ENCODE peak calls at places on chromosomes 13 and 19, in six cellular contexts. T is uterus, G is thyroid gland, O is aorta, J is tibial artery, Z is cardiac muscle cell. M is an unnamed sample.

GRCh38 chr19:15506074-15506565 is 2.2 kb upstream of the CYP4F22 start:
- DNase-seq in T (no peak), G (no peak), O (no peak), J (no peak), Z (no peak), M (no peak)

GRCh38 chr13:70964124-70964523 is 855.9 kb upstream of the KLHL1 start:
- DNase-seq in T (no peak), G (no peak), O (no peak), J (no peak), Z (no peak), M (no peak)

GRCh38 chr13:52884429-52884828 is 36.0 kb upstream of the PCDH8 start:
- DNase-seq in T (no peak), G (no peak), O (no peak), J (no peak), Z (no peak), M (no peak)

GRCh38 chr19:10009714-10010224 is 535 bp downstream of the COL5A3 start:
- DNase-seq in T (no peak), G (no peak), O (no peak), J (no peak), Z (no peak), M (no peak)

GRCh38 chr13:110442946-110443632 is 118.4 kb downstream of the RAB20 start:
- DNase-seq in T (no peak), G (no peak), O (no peak), J (no peak), Z (no peak), M (no peak)

GRCh38 chr19:19460761-19461265 is 54.5 kb downstream of the TSSK6 start:
- DNase-seq in T (no peak), G (peak; percentile 29), O (peak; percentile 87), J (peak; percentile 78), Z (peak; percentile 57), M (peak; percentile 55)

GRCh38 chr19:3670258-3670795 is 29.9 kb downstream of the PIP5K1C start:
- DNase-seq in T (peak; percentile 96), G (peak; percentile 33), O (peak; percentile 95), J (peak; percentile 92), Z (no peak), M (peak; percentile 76)

GRCh38 chr19:7488736-7489353 is at the start of gene PEX11G:
- DNase-seq in T (peak; percentile 87), G (peak; percentile 89), O (peak; percentile 98), J (peak; percentile 83), Z (peak; percentile 93), M (peak; percentile 91)

GRCh38 chr13:66461021-66461420 is 769.1 kb downstream of the PCDH9 start:
- DNase-seq in T (no peak), G (no peak), O (no peak), J (no peak), Z (no peak), M (no peak)

GRCh38 chr13:110134801-110135200 is 172.2 kb downstream of the COL4A1 start:
- DNase-seq in T (no peak), G (no peak), O (no peak), J (no peak), Z (peak; percentile 54), M (no peak)

GRCh38 chr19:38004505-38005223 is 97.7 kb downstream of the SIPA1L3 start:
- DNase-seq in T (peak; percentile 89), G (peak; percentile 63), O (peak; percentile 87), J (peak; percentile 92), Z (peak; percentile 84), M (peak; percentile 81)

GRCh38 chr13:46844431-46844830 is 47.5 kb upstream of the ESD start:
- DNase-seq in T (no peak), G (no peak), O (no peak), J (no peak), Z (no peak), M (no peak)

GRCh38 chr19:51708811-51709210 is 15.0 kb downstream of the HAS1 start:
- DNase-seq in T (no peak), G (no peak), O (no peak), J (no peak), Z (no peak), M (no peak)

GRCh38 chr19:3071764-3072163 is 9.5 kb upstream of the TLE5 start:
- DNase-seq in T (no peak), G (no peak), O (no peak), J (no peak), Z (no peak), M (no peak)

GRCh38 chr13:83286737-83287136 is 595.5 kb downstream of the SLITRK1 start:
- DNase-seq in T (no peak), G (no peak), O (no peak), J (no peak), Z (no peak), M (no peak)

GRCh38 chr13:40668335-40668734 is 1.9 kb upstream of the FOXO1 start:
- DNase-seq in T (peak; percentile 54), G (no peak), O (no peak), J (peak; percentile 67), Z (no peak), M (peak; percentile 33)

DNA sequence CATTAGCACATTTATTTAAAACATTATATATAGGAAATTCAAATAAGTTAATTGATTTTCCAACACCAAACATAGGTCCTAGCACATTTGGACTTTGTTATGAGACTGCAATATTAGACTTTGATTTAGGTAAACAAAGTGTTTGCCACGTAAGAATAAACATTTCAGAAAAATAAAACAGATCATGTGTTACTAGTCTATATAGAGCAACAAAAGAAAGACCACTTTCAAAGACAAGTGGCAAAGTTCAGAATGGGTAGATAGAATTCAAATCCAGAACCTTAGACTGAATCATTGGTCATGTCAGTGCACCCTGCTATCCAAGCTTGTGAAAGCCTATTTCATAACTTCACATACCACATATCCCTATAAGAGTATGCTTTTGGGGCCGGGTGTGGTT is 66.7 kb upstream of the PRR20A start:
- DNase-seq in T (no peak), G (no peak), O (no peak), J (no peak), Z (no peak), M (no peak)
- H3K27ac ChIP-seq in T (no peak overlapping the region), G (no peak overlapping the region), O (no peak overlapping the region), J (no peak overlapping the region), Z (no peak overlapping the region), M (no peak overlapping the region)

GRCh38 chr13:60066206-60066605 is 97.5 kb downstream of the DIAPH3 start:
- DNase-seq in T (no peak), G (no peak), O (no peak), J (no peak), Z (no peak), M (no peak)
- H3K4me1 ChIP-seq in T (no peaks in the 10 kb centered on the region), G (no peaks in the 10 kb centered on the region), O (no peaks in the 10 kb centered on the region), J (no peaks in the 10 kb centered on the region), Z (no peaks in the 10 kb centered on the region), M (no peaks in the 10 kb centered on the region)

DNA sequence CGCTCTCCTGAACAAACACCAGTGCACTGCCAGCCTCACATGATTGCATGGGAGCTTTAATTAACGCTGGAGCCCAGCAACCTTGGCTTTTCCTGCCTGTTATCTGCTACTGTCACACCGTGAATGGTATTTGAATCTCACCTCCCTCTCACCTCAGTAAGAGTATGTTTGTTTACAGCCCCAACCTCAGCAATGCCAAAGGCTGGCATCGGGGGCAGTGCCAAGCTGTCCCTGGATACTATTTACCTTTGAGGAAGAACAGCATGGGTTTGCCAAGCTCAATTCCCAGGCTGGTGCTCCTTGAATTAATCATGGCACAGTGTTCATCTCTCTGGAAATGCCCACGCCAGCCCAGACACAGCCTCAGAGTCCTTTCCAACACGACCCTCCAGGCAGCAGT is 57.2 kb upstream of the SERPINE3 start:
- DNase-seq in T (no peak), G (no peak), O (no peak), J (no peak), Z (no peak), M (no peak)
- H3K27ac ChIP-seq in T (no peak overlapping the region), G (no peak overlapping the region), O (no peak overlapping the region), J (no peak overlapping the region), Z (no peak overlapping the region), M (no peak overlapping the region)

GRCh38 chr19:29678484-29679106 is 13.3 kb downstream of the PLEKHF1 start:
- DNase-seq in T (peak; percentile 75), G (no peak), O (no peak), J (peak; percentile 86), Z (no peak), M (peak; percentile 90)
- H3K4me1 ChIP-seq in T (peaks cover 19% of the 10 kb centered on the region), G (peaks cover 9% of the 10 kb centered on the region), O (no peaks in the 10 kb centered on the region), J (peaks cover 12% of the 10 kb centered on the region), Z (no peaks in the 10 kb centered on the region), M (peaks cover 78% of the 10 kb centered on the region)

DNA sequence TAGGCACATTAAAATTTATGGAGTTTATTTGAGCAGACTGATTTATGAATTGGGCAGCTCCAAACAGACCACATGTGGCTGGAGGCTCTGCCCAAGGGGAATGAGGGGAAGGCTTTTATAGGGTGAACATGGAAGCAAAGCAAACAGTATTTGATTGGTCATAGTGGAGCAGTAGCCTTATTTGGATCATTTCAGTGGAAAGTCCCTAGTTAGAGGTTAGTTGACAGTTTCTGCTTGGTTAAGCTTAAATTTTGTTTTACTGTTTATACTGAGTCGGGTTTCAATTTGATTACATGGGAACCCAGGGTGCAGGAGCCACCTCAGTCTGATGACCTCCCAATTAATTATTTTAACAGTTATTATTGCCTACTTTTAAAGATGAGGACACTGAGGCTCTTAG is 140.5 kb downstream of the NDFIP2 start:
- DNase-seq in T (no peak), G (no peak), O (no peak), J (no peak), Z (no peak), M (no peak)
- H3K27ac ChIP-seq in T (no peak overlapping the region), G (no peak overlapping the region), O (no peak overlapping the region), J (no peak overlapping the region), Z (no peak overlapping the region), M (no peak overlapping the region)

M was measured in testis.